ENCODE peak calls at places on chromosome 21, in four cellular contexts. L, B, P and O are unnamed samples.

GRCh38 chr21:31641416-31641922 is 18.0 kb upstream of the SOD1 start:
- DNase-seq in P (no peak), B (no peak), L (no peak), O (no peak)

GRCh38 chr21:34630536-34631143 is 15.7 kb upstream of the RCAN1 start:
- DNase-seq in P (no peak), B (no peak), L (no peak), O (peak; percentile 23)

GRCh38 chr21:37231671-37232070 is 35.5 kb downstream of the VPS26C start:
- DNase-seq in L (no peak), B (no peak), P (no peak), O (peak; percentile 33)

GRCh38 chr21:24045775-24046215 is 1561.5 kb downstream of the MRPL39 start:
- DNase-seq in L (peak; percentile 70), B (peak; percentile 76), P (peak; percentile 41), O (peak; percentile 97)

GRCh38 chr21:21019681-21020080 is 21.5 kb downstream of the NCAM2 start:
- DNase-seq in L (no peak), P (no peak), B (no peak), O (no peak)

GRCh38 chr21:39610705-39611104 is 2.0 kb upstream of the B3GALT5 start:
- DNase-seq in P (no peak), L (no peak), B (no peak), O (no peak)

GRCh38 chr21:37227071-37228002 is 39.8 kb downstream of the VPS26C start:
- DNase-seq in L (no peak), P (no peak), B (no peak), O (peak; percentile 16)

GRCh38 chr21:33936221-33937038 is 20.8 kb upstream of the ATP5PO start:
- DNase-seq in P (no peak), B (no peak), L (no peak), O (no peak)

GRCh38 chr21:37402251-37402867 is 35.8 kb downstream of the DYRK1A start:
- DNase-seq in B (no peak), P (no peak), L (no peak), O (no peak)

GRCh38 chr21:31447477-31447876 is 103.4 kb upstream of the TIAM1 start:
- DNase-seq in B (no peak), L (peak; percentile 68), P (no peak), O (no peak)

GRCh38 chr21:33643658-33644311 is 1.5 kb downstream of the ITSN1 start:
- DNase-seq in B (no peak), L (no peak), P (no peak), O (no peak)

GRCh38 chr21:37687001-37687400 is 229.3 kb downstream of the KCNJ6 start:
- DNase-seq in B (no peak), L (no peak), P (no peak), O (no peak)

GRCh38 chr21:18449586-18449985 is 46.0 kb upstream of the TMPRSS15 start:
- DNase-seq in L (no peak), P (no peak), B (no peak), O (no peak)

GRCh38 chr21:36127250-36127904 is 7.5 kb upstream of the CBR3 start:
- DNase-seq in B (no peak), L (peak; percentile 19), P (no peak), O (peak; percentile 15)

GRCh38 chr21:37509802-37510393 is 143.3 kb downstream of the DYRK1A start:
- DNase-seq in P (no peak), B (no peak), L (no peak), O (peak; percentile 51)

GRCh38 chr21:28642891-28643290 is 349.8 kb downstream of the LTN1 start:
- DNase-seq in B (no peak), P (no peak), L (no peak), O (no peak)

GRCh38 chr21:38027901-38028300 is 111.6 kb upstream of the KCNJ6 start:
- DNase-seq in B (no peak), L (no peak), P (no peak), O (no peak)

GRCh38 chr21:16424331-16424749 is 694.6 kb downstream of the USP25 start:
- DNase-seq in P (no peak), L (no peak), B (no peak), O (no peak)

GRCh38 chr21:42513985-42514882 is 582 bp downstream of the SLC37A1 start:
- DNase-seq in P (no peak), L (peak; percentile 72), B (peak; percentile 55), O (peak; percentile 80)

GRCh38 chr21:34799092-34799491 is 130.3 kb downstream of the CLIC6 start:
- DNase-seq in L (no peak), P (no peak), B (no peak), O (no peak)

GRCh38 chr21:33236013-33236686 is 6.4 kb downstream of the IFNAR2 start:
- DNase-seq in L (no peak), P (no peak), B (no peak), O (no peak)

GRCh38 chr21:38511662-38512243 is 13.5 kb upstream of the ERG start:
- DNase-seq in P (no peak), B (no peak), L (no peak), O (no peak)

GRCh38 chr21:26961704-26962103 is 5.2 kb downstream of the ADAMTS5 start:
- DNase-seq in P (no peak), B (peak; percentile 27), L (no peak), O (no peak)

GRCh38 chr21:23026878-23027277 is 2028.7 kb downstream of the NCAM2 start:
- DNase-seq in L (no peak), P (no peak), B (no peak), O (no peak)
- H3K9me3 ChIP-seq in L (no peaks in the 10 kb centered on the region), P (no peaks in the 10 kb centered on the region), B (no peaks in the 10 kb centered on the region), O (no peaks in the 10 kb centered on the region)

GRCh38 chr21:45725844-45726200 is 82.3 kb downstream of the PCBP3 start:
- DNase-seq in L (no peak), B (no peak), P (no peak), O (no peak)

GRCh38 chr21:45723049-45723958 is 79.8 kb downstream of the PCBP3 start:
- DNase-seq in B (no peak), P (no peak), L (no peak), O (no peak)

GRCh38 chr21:45724345-45724961 is 80.9 kb downstream of the PCBP3 start:
- DNase-seq in B (no peak), P (no peak), L (no peak), O (no peak)

GRCh38 chr21:45726438-45726837 is 82.9 kb downstream of the PCBP3 start:
- DNase-seq in B (no peak), L (no peak), P (no peak), O (no peak)

GRCh38 chr21:45724994-45725843 is 81.7 kb downstream of the PCBP3 start:
- DNase-seq in B (no peak), L (no peak), P (no peak), O (no peak)
- TF ChIP-seq POLR2A in B (no peak), L (no peak), P (no peak), O (no peak)

GRCh38 chr21:9772348-9772672 is 749.1 kb upstream of the TPTE start:
- DNase-seq in L (no peak), P (no peak), B (no peak), O (no peak)
- H3K9me3 ChIP-seq in L (no peaks in the 10 kb centered on the region), P (no peaks in the 10 kb centered on the region), B (no peaks in the 10 kb centered on the region), O (no peaks in the 10 kb centered on the region)

GRCh38 chr21:15051652-15052554 is 12.9 kb downstream of the NRIP1 start:
- DNase-seq in B (no peak), L (no peak), P (no peak), O (no peak)
- TF ChIP-seq POLR2A in B (no peak), L (no peak), P (no peak), O (no peak)

GRCh38 chr21:9767592-9768375 is 753.6 kb upstream of the TPTE start:
- DNase-seq in P (no peak), L (no peak), B (no peak), O (no peak)

GRCh38 chr21:9763306-9763705 is 758.1 kb upstream of the TPTE start:
- DNase-seq in P (no peak), B (no peak), L (no peak), O (peak; percentile 9)

GRCh38 chr21:9759972-9760371 is 761.4 kb upstream of the TPTE start:
- DNase-seq in P (no peak), L (no peak), B (no peak), O (no peak)

GRCh38 chr21:9760398-9761074 is 760.8 kb upstream of the TPTE start:
- DNase-seq in L (no peak), B (no peak), P (no peak), O (no peak)

GRCh38 chr21:9763807-9764206 is 757.6 kb upstream of the TPTE start:
- DNase-seq in B (no peak), L (no peak), P (no peak), O (no peak)
- H3K9me3 ChIP-seq in B (no peaks in the 10 kb centered on the region), L (no peaks in the 10 kb centered on the region), P (no peaks in the 10 kb centered on the region), O (no peaks in the 10 kb centered on the region)

GRCh38 chr21:44522753-44523204 is 17.2 kb downstream of the KRTAP10-1 start:
- DNase-seq in B (no peak), L (no peak), P (no peak), O (no peak)

GRCh38 chr21:44523567-44524181 is 16.3 kb downstream of the KRTAP10-1 start:
- DNase-seq in P (no peak), L (no peak), B (no peak), O (no peak)

GRCh38 chr21:44525431-44526095 is 14.4 kb downstream of the KRTAP10-1 start:
- DNase-seq in P (no peak), B (no peak), L (peak; percentile 63), O (no peak)

GRCh38 chr21:44526096-44526997 is 13.6 kb downstream of the KRTAP10-1 start:
- DNase-seq in L (peak; percentile 54), B (no peak), P (no peak), O (no peak)

GRCh38 chr21:44524412-44525371 is 15.3 kb downstream of the KRTAP10-1 start:
- DNase-seq in L (no peak), B (no peak), P (no peak), O (no peak)
- TF ChIP-seq POLR2A in L (no peak), B (no peak), P (no peak), O (no peak)

GRCh38 chr21:40863839-40864238 is 16.9 kb upstream of the DSCAM start:
- DNase-seq in B (no peak), L (no peak), P (no peak), O (no peak)
- H3K9me3 ChIP-seq in B (no peaks in the 10 kb centered on the region), L (no peaks in the 10 kb centered on the region), P (no peaks in the 10 kb centered on the region), O (no peaks in the 10 kb centered on the region)